ENCODE peak calls at places on chromosomes 11 and 22, in eight cellular contexts. X is progenitor cell of endocrine pancreas; H is KBM-7; Z is fibroblast of lung; S is T-cell; W is body of pancreas; K is iPS-NIHi11; Q is central memory CD4-positive, alpha-beta T cell. Y is an unnamed sample.

GRCh38 chr11:58609723-58610122 is 12.7 kb upstream of the CNTF start:
- DNase-seq in X (no peak), K (no peak), W (no peak), Z (no peak), H (peak), S (no peak), Q (no peak), Y (no peak)

GRCh38 chr22:25710501-25710900 is 31.5 kb upstream of the MYO18B start:
- DNase-seq in H (no peak), Z (no peak), Q (no peak), K (no peak), S (no peak), W (no peak), X (no peak), Y (no peak)

GRCh38 chr11:64843971-64844329 is 503 bp downstream of the CDC42BPG start:
- DNase-seq in S (no peak), W (peak), K (no peak), Q (no peak), X (no peak), Z (no peak), H (no peak), Y (no peak)

GRCh38 chr11:45651841-45652745 is 13.3 kb downstream of the CHST1 start:
- DNase-seq in W (no peak), K (no peak), Q (no peak), Z (no peak), H (no peak), X (no peak), S (no peak), Y (no peak)

GRCh38 chr11:1832181-1832988 is 2.4 kb upstream of the SYT8 start:
- DNase-seq in Q (peak), X (peak), K (peak), H (peak), Z (peak), W (peak), S (peak), Y (peak)

GRCh38 chr11:44260081-44260480 is 49.9 kb downstream of the ALX4 start:
- DNase-seq in Z (no peak), S (no peak), H (no peak), Q (no peak), X (no peak), W (no peak), K (no peak), Y (no peak)

GRCh38 chr22:25840883-25841282 is 98.9 kb downstream of the MYO18B start:
- DNase-seq in H (no peak), Z (no peak), X (no peak), K (no peak), W (no peak), S (no peak), Q (no peak), Y (no peak)

GRCh38 chr22:44211946-44212930 is 31.5 kb downstream of the PARVG start:
- DNase-seq in W (no peak), K (no peak), H (no peak), X (no peak), Z (peak), Q (no peak), S (no peak), Y (no peak)

GRCh38 chr11:1323779-1324178 is 14.3 kb upstream of the TOLLIP start:
- DNase-seq in Z (no peak), W (no peak), K (no peak), Q (no peak), S (no peak), H (peak), X (no peak), Y (no peak)

GRCh38 chr22:30217698-30218565 is 28.6 kb downstream of the LIF start:
- DNase-seq in W (no peak), H (no peak), Q (no peak), K (no peak), X (no peak), S (no peak), Z (no peak), Y (no peak)

GRCh38 chr11:114270531-114271270 is 25.5 kb upstream of the NNMT start:
- DNase-seq in Q (no peak), S (no peak), K (no peak), W (no peak), Z (no peak), X (no peak), H (no peak), Y (no peak)

GRCh38 chr11:64627371-64627770 is 36.4 kb downstream of the SLC22A12 start:
- DNase-seq in H (no peak), S (no peak), X (no peak), Q (no peak), W (no peak), K (no peak), Z (no peak), Y (no peak)

GRCh38 chr11:60880635-60881282 is 13.4 kb downstream of the ZP1 start:
- DNase-seq in Z (no peak), K (no peak), W (no peak), S (no peak), X (no peak), Q (no peak), H (no peak), Y (no peak)

GRCh38 chr22:39622881-39623367 is 52.4 kb downstream of the CACNA1I start:
- DNase-seq in W (peak), Q (peak), K (peak), X (peak), S (peak), Z (peak), H (peak), Y (peak)

GRCh38 chr22:43289976-43290663 is 53.1 kb downstream of the SCUBE1 start:
- DNase-seq in Q (no peak), X (no peak), S (no peak), W (peak), H (no peak), Z (peak), K (no peak), Y (no peak)

GRCh38 chr11:77151804-77152513 is 23.9 kb downstream of the MYO7A start:
- DNase-seq in Q (peak), W (no peak), Z (no peak), H (peak), X (no peak), K (no peak), S (peak), Y (no peak)

GRCh38 chr11:115944596-115944995 is 440.4 kb upstream of the CADM1 start:
- DNase-seq in Z (no peak), X (no peak), Q (no peak), S (no peak), H (no peak), W (no peak), K (no peak), Y (no peak)

GRCh38 chr11:2096001-2096918 is 42.9 kb downstream of the IGF2 start:
- DNase-seq in Q (no peak), K (no peak), H (no peak), X (no peak), W (no peak), Z (peak), S (no peak), Y (no peak)

GRCh38 chr11:109606256-109606655 is 184.3 kb downstream of the C11orf87 start:
- DNase-seq in H (no peak), X (no peak), Z (no peak), K (no peak), W (no peak), Q (no peak), S (no peak), Y (no peak)

GRCh38 chr11:8640305-8640932 is 42.0 kb downstream of the TRIM66 start:
- DNase-seq in W (no peak), Q (no peak), H (no peak), K (peak), Z (no peak), S (no peak), X (no peak), Y (peak)